ENCODE peak calls at places on chromosomes 2 and 18, in five cellular contexts. A, P, N, Q and D are unnamed samples.

GRCh38 chr2:221454459-221455105 is 117.5 kb downstream of the EPHA4 start:
- DNase-seq in A (no peak), P (no peak), N (no peak), Q (no peak), D (no peak)

GRCh38 chr2:235740821-235741220 is 247.0 kb downstream of the AGAP1 start:
- DNase-seq in A (no peak), P (no peak), N (no peak), Q (peak; percentile 70), D (peak; percentile 52)

GRCh38 chr2:139967665-139968064 is 1187.5 kb upstream of the NXPH2 start:
- DNase-seq in A (no peak), P (no peak), N (no peak), Q (no peak), D (peak; percentile 69)

GRCh38 chr2:59886758-59887157 is 666.7 kb downstream of the BCL11A start:
- DNase-seq in A (no peak), P (no peak), N (no peak), Q (no peak), D (no peak)

GRCh38 chr18:45255142-45255890 is 360.0 kb upstream of the SLC14A2 start:
- DNase-seq in A (peak; percentile 92), P (no peak), N (no peak), Q (no peak), D (peak; percentile 25)

GRCh38 chr2:109143214-109144187 is 14.5 kb downstream of the SH3RF3 start:
- DNase-seq in A (peak; percentile 47), P (no peak), N (no peak), Q (no peak), D (no peak)

GRCh38 chr2:119290859-119291587 is 67.4 kb downstream of the STEAP3 start:
- DNase-seq in A (peak; percentile 61), P (peak; percentile 74), N (peak; percentile 66), Q (peak; percentile 94), D (peak; percentile 85)

GRCh38 chr2:30736461-30737325 is 70.6 kb downstream of the CAPN13 start:
- DNase-seq in A (no peak), P (no peak), N (no peak), Q (no peak), D (no peak)

GRCh38 chr2:175815537-175815936 is 186.5 kb downstream of the LNPK start:
- DNase-seq in A (peak; percentile 52), P (no peak), N (no peak), Q (no peak), D (no peak)

GRCh38 chr2:66439291-66440010 is 4.5 kb downstream of the MEIS1 start:
- DNase-seq in A (no peak), P (no peak), N (no peak), Q (peak; percentile 56), D (peak; percentile 67)

GRCh38 chr2:6653281-6653750 is 212.4 kb downstream of the CMPK2 start:
- DNase-seq in A (no peak), P (no peak), N (no peak), Q (no peak), D (no peak)

GRCh38 chr2:184205048-184205596 is 393.2 kb upstream of the ZNF804A start:
- DNase-seq in A (no peak), P (no peak), N (no peak), Q (no peak), D (no peak)

GRCh38 chr2:67650292-67651133 is 253.4 kb downstream of the ETAA1 start:
- DNase-seq in A (peak; percentile 96), P (peak; percentile 58), N (peak; percentile 38), Q (peak; percentile 73), D (peak; percentile 85)

GRCh38 chr18:48889115-48889941 is 61.4 kb downstream of the SMAD7 start:
- DNase-seq in A (no peak), P (peak; percentile 14), N (no peak), Q (peak; percentile 80), D (peak; percentile 72)

GRCh38 chr2:171909261-171909660 is 13.0 kb upstream of the HAT1 start:
- DNase-seq in A (no peak), P (no peak), N (no peak), Q (no peak), D (no peak)

GRCh38 chr2:224671731-224672130 is 44.4 kb downstream of the CCDC195 start:
- DNase-seq in A (no peak), P (no peak), N (no peak), Q (no peak), D (no peak)

GRCh38 chr2:120905298-120905697 is 169.6 kb downstream of the GLI2 start:
- DNase-seq in A (no peak), P (no peak), N (no peak), Q (no peak), D (no peak)

GRCh38 chr2:166115589-166115988 is 12.2 kb downstream of the SCN1A start:
- DNase-seq in A (no peak), P (no peak), N (no peak), Q (no peak), D (no peak)

GRCh38 chr2:216275890-216276289 is 96.4 kb downstream of the MARCHF4 start:
- DNase-seq in A (no peak), P (no peak), N (no peak), Q (no peak), D (no peak)

GRCh38 chr2:58291726-58292430 is 50.8 kb upstream of the FANCL start:
- DNase-seq in A (no peak), P (no peak), N (no peak), Q (no peak), D (no peak)

GRCh38 chr2:64478502-64479230 is 24.7 kb downstream of the LGALSL start:
- DNase-seq in A (no peak), P (no peak), N (no peak), Q (no peak), D (no peak)

GRCh38 chr2:186201371-186201770 is 284.7 kb upstream of the ZC3H15 start:
- DNase-seq in A (no peak), P (no peak), N (no peak), Q (no peak), D (peak; percentile 59)

GRCh38 chr2:66853-67252 is 20.5 kb upstream of the FAM110C start:
- DNase-seq in A (no peak), P (no peak), N (no peak), Q (no peak), D (no peak)

GRCh38 chr18:26442139-26442538 is 106.2 kb downstream of the KCTD1 start:
- DNase-seq in A (no peak), P (no peak), N (no peak), Q (no peak), D (no peak)

GRCh38 chr2:37819228-37819627 is 105.9 kb upstream of the RMDN2 start:
- DNase-seq in A (peak; percentile 97), P (no peak), N (no peak), Q (no peak), D (no peak)

GRCh38 chr2:24253303-24253919 is 78.6 kb downstream of the FAM228A start:
- DNase-seq in A (peak; percentile 41), P (no peak), N (no peak), Q (no peak), D (peak; percentile 45)

GRCh38 chr2:99660616-99661416 is 171.0 kb upstream of the REV1 start:
- DNase-seq in A (no peak), P (no peak), N (no peak), Q (no peak), D (no peak)

DNA sequence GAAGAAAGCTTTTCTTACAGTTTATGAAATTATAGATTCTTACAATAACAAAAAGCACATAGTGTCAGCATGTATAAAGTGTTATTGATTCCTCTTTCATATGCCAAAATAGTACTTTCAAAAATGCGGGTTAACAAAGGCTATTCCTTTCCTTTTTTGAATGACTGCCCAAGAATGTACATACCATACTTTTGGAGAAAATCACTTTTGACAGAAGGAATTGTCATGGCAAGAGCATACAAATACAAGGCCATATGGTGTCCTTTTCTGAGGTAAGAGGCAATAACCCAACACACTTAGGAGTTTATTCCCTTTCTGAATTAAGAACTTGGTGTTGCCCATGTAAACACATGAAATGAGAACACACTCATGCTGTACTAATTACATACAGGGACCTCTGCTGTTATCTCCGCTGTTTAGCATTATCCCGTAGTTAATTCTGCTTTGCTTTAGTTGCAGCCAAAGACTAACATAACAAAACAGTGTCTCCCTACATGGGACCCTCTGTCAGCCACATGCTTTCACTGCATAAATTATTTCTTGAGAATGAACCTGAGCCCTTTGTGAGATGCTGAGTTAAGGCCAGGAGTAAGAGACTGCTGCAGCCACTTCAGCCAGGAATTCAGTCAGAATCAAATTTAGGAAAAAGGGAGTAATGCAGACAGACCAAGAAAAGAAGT is 67.0 kb downstream of the CDH2 start:
- DNase-seq in A (no peak), P (no peak), N (no peak), Q (no peak), D (no peak)
- H3K9ac ChIP-seq in A (no peak overlapping the region), P (no peak overlapping the region), N (no peak overlapping the region), Q (no peak overlapping the region), D (peak overlapping the region; percentile 18)

DNA sequence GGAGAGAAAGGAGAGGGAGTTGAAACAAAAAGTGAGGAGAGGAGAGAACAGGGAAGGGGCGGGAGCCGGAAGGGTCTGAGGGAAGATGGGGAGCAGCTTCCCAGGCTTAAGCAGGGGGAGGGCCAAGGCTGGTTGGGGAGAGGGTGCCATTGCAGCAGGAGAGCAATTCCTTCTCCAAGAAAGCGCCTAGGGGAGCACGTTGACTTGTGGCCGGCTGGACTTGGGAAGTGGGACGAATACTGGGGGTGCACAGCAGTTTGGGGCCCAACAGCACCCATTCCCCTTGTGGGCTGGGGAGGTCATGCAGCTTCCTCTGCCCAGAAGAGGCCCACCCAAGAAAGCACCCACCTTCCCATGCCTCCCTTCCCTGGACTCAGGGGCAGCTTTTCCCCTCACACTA is 9.6 kb downstream of the SIX3 start:
- DNase-seq in A (no peak), P (no peak), N (no peak), Q (no peak), D (no peak)
- H3K4me1 ChIP-seq in A (no peaks in the 10 kb centered on the region), P (peaks cover 15% of the 10 kb centered on the region), N (peaks cover 46% of the 10 kb centered on the region), Q (peaks cover 3% of the 10 kb centered on the region), D (peaks cover 12% of the 10 kb centered on the region)

DNA sequence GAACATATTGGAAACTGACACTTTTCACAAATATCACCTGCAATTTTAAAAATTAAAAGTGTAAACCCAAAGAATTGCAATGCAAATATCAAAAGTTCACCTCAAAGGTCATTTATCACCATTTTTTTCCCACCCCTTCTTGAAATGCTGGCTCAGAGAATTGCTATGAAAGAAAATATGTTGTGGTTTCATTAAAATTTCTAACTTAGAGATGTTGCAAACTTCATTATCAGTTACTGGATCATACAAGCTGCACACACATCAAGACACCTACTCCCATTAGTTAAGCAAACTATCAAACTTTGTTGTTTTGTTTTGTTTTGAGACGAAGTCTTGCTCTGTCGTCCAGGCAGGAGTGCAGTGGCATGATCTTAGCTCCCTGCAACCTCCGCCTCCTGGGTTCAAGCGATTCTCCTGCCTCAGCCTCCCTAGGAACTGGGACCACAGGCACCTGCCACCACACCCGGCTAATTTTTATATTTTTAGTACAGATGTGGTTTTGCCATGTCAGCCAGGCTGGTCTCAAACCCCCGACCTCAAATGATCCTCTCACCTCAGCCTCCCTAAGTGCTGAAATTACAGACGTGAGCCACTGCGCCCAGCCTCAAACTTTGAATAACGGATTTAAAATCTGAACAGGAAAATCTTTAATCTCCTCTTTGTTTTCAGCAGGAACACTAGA is 37.0 kb downstream of the STK39 start:
- DNase-seq in A (no peak), P (no peak), N (no peak), Q (no peak), D (no peak)
- H2BK5ac ChIP-seq in A (peak overlapping the region; percentile 91), P (no peak overlapping the region), N (no peak overlapping the region), Q (no peak overlapping the region), D (no peak overlapping the region)

GRCh38 chr18:79859314-79859713 is 61.6 kb downstream of the KCNG2 start:
- DNase-seq in A (no peak), P (no peak), N (no peak), Q (no peak), D (no peak)

GRCh38 chr18:79855147-79855910 is 57.6 kb downstream of the KCNG2 start:
- DNase-seq in A (no peak), P (no peak), N (no peak), Q (no peak), D (no peak)

GRCh38 chr18:79853993-79854364 is 56.2 kb downstream of the KCNG2 start:
- DNase-seq in A (no peak), P (no peak), N (no peak), Q (no peak), D (no peak)

GRCh38 chr18:79856119-79857080 is 58.7 kb downstream of the KCNG2 start:
- DNase-seq in A (peak; percentile 25), P (peak; percentile 46), N (peak; percentile 27), Q (peak; percentile 80), D (peak; percentile 92)

GRCh38 chr18:79857082-79857661 is 59.4 kb downstream of the KCNG2 start:
- DNase-seq in A (peak; percentile 58), P (no peak), N (no peak), Q (no peak), D (peak; percentile 56)
- H3K9ac ChIP-seq in A (no peak overlapping the region), P (no peak overlapping the region), N (no peak overlapping the region), Q (no peak overlapping the region), D (no peak overlapping the region)